ENCODE peak calls at places on chromosomes 3 and 15, in six cellular contexts. A is K562, Q is astrocyte, G is mammary epithelial cell, Z is MM.1S, X is GM23338. B is an unnamed sample. For H3K79me2, the result is how much of the 10 kb centered on the place peaks cover.

GRCh38 chr3:64143399-64144130 is 81.7 kb downstream of the PRICKLE2 start:
- DNase-seq in Q (peak), Z (no peak), A (no peak), G (peak), X (no peak), B (peak)

GRCh38 chr15:93031103-93031464 is 57.9 kb downstream of the RGMA start:
- DNase-seq in G (no peak), Q (no peak), A (no peak), X (peak), Z (no peak), B (no peak)

GRCh38 chr3:180679178-180680096 is at the start of gene CCDC39:
- DNase-seq in X (peak), Z (peak), A (peak), Q (peak), G (peak), B (peak)

GRCh38 chr3:52109556-52110380 is 44.5 kb downstream of the POC1A start:
- DNase-seq in A (no peak), X (no peak), G (no peak), Z (no peak), Q (peak), B (peak)

GRCh38 chr3:65401359-65401810 is 637.3 kb downstream of the MAGI1 start:
- DNase-seq in Q (no peak), G (no peak), Z (no peak), X (peak), A (no peak), B (no peak)

GRCh38 chr15:101329309-101329863 is 34.3 kb upstream of the SNRPA1 start:
- DNase-seq in G (no peak), X (no peak), Z (no peak), A (no peak), Q (no peak), B (no peak)

GRCh38 chr15:85007741-85008140 is 26.1 kb downstream of the PDE8A start:
- DNase-seq in Q (peak), A (no peak), X (no peak), Z (no peak), G (no peak), B (no peak)

GRCh38 chr3:9750556-9751411 is 1.0 kb downstream of the OGG1 start:
- DNase-seq in Q (peak), X (no peak), A (peak), Z (no peak), G (no peak), B (peak)

GRCh38 chr15:84661001-84661400 is 3.0 kb upstream of the NMB start:
- DNase-seq in G (no peak), Z (no peak), X (no peak), Q (no peak), A (no peak), B (no peak)

DNA sequence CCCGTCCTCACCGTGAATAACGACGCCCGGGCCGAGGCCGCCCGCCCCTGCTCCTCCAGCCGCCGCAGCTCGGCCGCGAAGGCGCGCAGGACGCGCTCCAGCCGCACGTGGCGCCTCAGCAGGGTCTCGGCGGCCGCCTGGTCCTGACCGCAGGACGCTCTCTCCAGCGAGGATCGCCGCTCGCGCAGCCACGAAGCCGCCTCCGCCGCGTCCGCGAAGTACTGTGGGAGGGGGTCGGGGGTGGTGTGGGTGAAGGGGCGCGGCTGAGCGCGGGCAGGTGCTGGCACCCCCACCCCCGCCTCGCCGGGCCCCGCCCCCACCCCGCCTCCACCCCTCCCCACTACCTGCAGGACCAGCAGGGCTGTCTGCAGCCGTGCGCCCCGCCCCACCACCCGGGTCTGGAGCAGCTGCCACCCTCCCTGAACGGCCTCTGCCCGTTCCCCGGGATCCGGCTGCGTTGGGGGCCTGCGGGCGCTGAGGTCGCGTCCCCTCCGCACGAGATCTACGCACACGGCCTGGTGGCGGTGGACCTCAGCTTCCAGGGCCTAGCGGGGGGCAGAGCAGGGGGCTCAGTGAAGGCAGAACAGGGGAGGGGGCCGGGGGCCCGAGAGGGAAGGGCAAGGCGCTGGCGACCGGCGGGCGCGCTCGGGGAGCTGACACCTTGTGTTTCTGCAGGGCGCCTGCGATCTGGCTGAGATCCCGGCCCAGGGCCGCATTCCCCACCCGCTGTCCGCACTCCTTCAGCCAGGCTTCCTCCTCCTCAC is 11.7 kb downstream of the SPTBN5 start:
- DNase-seq in Z (no peak), G (no peak), X (peak), A (peak), Q (no peak), B (no peak)
- TF ChIP-seq EZH2 in Z (no peak), G (no peak), X (peak), A (no peak), Q (peak), B (no peak)

GRCh38 chr3:31592764-31593163 is 60.0 kb downstream of the STT3B start:
- DNase-seq in A (no peak), G (no peak), X (no peak), Z (no peak), Q (no peak), B (no peak)
- H3K79me2 ChIP-seq in A (half or more), G (half or more), X (half or more), Z (half or more), Q (half or more), B (under half)

GRCh38 chr3:11634081-11634635 is 9.6 kb downstream of the VGLL4 start:
- DNase-seq in Z (no peak), X (no peak), G (no peak), Q (no peak), A (no peak), B (no peak)

GRCh38 chr3:11636372-11636760 is 7.3 kb downstream of the VGLL4 start:
- DNase-seq in Q (no peak), Z (no peak), X (no peak), G (peak), A (no peak), B (no peak)

GRCh38 chr3:11635671-11636371 is 7.9 kb downstream of the VGLL4 start:
- DNase-seq in X (no peak), Z (no peak), Q (no peak), A (no peak), G (no peak), B (no peak)

GRCh38 chr3:11632966-11633365 is 10.7 kb downstream of the VGLL4 start:
- DNase-seq in Q (no peak), G (no peak), Z (no peak), A (no peak), X (no peak), B (no peak)

DNA sequence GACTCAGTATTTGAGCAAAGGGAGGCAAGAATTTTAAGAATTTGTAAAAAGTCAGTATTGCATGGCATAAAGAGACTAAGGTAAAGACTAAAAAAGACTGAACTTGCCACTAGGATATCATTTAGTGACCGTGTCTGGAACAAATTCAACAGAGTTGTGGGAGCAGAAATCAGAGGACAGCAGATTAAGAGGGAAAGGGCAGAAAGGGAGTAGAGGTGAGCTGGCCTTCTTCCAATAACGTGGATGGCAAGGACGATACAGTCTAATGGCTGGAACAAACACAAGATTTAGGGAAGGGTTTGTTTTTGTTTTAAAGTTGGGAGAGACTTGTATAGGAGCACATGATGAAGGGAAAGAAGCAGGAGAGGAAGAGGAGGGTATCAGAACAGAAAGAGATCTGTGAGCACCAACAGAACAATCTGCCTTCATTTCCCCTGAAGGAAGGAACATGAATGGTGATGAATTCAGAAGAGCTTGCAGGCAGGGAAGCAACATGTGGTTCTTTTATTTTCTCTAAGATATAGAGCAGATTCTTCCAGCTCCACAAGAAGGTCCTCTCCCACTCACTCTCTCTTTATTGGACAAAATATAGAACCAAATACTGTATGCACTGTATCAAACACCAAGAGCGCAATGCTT is 8.6 kb downstream of the VGLL4 start:
- DNase-seq in Q (no peak), X (no peak), G (no peak), Z (no peak), A (no peak), B (no peak)
- H3K4me3 ChIP-seq in Q (no peak), X (no peak), G (no peak), Z (no peak), A (no peak), B (no peak)

GRCh38 chr15:78341057-78341763 is 1.1 kb downstream of the CRABP1 start:
- DNase-seq in Z (no peak), X (peak), Q (no peak), A (no peak), G (peak), B (no peak)
- TF ChIP-seq EZH2 in Z (no peak), X (no peak), Q (peak), A (peak), G (no peak), B (peak)

GRCh38 chr3:88082854-88083253 is 23.8 kb downstream of the ZNF654 start:
- DNase-seq in Q (no peak), G (no peak), X (no peak), A (no peak), Z (no peak), B (no peak)
- H3K79me2 ChIP-seq in Q (half or more), G (half or more), X (under half), A (half or more), Z (half or more), B (under half)

GRCh38 chr3:129559565-129560079 is 16.6 kb downstream of the H1-8 start:
- DNase-seq in Q (no peak), G (no peak), Z (no peak), A (no peak), X (no peak), B (no peak)

GRCh38 chr3:129562803-129563202 is 19.8 kb downstream of the H1-8 start:
- DNase-seq in Q (no peak), X (no peak), Z (no peak), G (no peak), A (no peak), B (no peak)

GRCh38 chr3:129561619-129562248 is 18.8 kb downstream of the H1-8 start:
- DNase-seq in G (no peak), Q (no peak), Z (no peak), A (no peak), X (no peak), B (no peak)

GRCh38 chr3:129560269-129560787 is 17.4 kb downstream of the H1-8 start:
- DNase-seq in Z (no peak), G (no peak), Q (no peak), X (no peak), A (no peak), B (peak)

GRCh38 chr3:129560931-129561594 is 18.1 kb downstream of the H1-8 start:
- DNase-seq in A (no peak), Q (peak), X (no peak), Z (no peak), G (no peak), B (peak)
- H3K4me3 ChIP-seq in A (no peak), Q (no peak), X (no peak), Z (no peak), G (no peak), B (peak)

GRCh38 chr15:68985361-68985891 is 29.1 kb upstream of the NOX5 start:
- DNase-seq in A (no peak), Z (no peak), X (no peak), G (no peak), Q (no peak), B (no peak)

GRCh38 chr15:68982002-68982401 is 32.5 kb upstream of the NOX5 start:
- DNase-seq in X (no peak), G (no peak), Q (no peak), A (no peak), Z (no peak), B (no peak)

GRCh38 chr15:68982976-68983550 is 31.4 kb upstream of the NOX5 start:
- DNase-seq in A (peak), Z (no peak), X (no peak), G (no peak), Q (no peak), B (no peak)

GRCh38 chr15:68984589-68984988 is 29.9 kb upstream of the NOX5 start:
- DNase-seq in X (no peak), Z (no peak), Q (no peak), A (no peak), G (no peak), B (no peak)

DNA sequence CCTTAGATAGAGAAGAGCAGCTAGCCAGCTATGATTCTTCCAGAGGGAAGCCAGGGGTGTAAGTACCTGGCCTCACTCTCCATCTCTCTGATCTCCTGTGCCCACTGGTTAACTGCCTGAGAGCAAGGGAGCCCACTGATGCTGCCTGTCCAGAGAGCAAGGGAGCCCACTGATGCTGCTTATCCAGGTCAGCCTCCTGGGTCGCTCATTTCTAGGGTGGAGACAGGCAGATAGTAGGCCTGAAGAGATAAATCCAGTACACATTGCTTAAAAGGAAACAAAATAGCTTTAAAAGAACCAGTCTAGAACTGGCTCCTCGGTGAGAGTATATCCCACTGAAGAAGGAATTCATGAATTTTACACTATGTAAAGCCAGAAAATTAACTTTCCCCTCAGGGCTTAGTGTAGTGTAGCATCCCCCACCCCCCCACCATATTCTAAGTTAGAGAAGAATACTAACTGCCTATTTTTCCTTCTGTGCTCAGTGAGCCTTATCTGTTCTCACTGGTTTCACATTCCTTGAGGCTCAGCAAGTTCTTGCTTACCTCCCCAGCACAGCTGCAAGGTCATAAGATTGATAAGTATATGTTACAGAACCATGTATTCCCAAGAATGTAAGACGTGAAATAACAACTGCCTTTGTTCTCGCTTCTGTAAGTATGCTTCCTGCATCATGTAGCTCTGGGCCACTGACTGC is 30.5 kb upstream of the NOX5 start:
- DNase-seq in G (no peak), Z (no peak), A (peak), Q (peak), X (no peak), B (no peak)
- TF ChIP-seq EZH2 in G (no peak), Z (no peak), A (no peak), Q (no peak), X (no peak), B (no peak)

B was measured in fibroblast of lung.